ENCODE peak calls at places on chromosomes 6 and 20, in four cellular contexts. S is K562, H is H1, U is HepG2. T is an unnamed sample.

GRCh38 chr6:8321671-8322404 is 113.5 kb downstream of the SLC35B3 start:
- DNase-seq in U (no peak), H (no peak), S (no peak), T (no peak)

GRCh38 chr20:62739581-62740285 is 31.1 kb downstream of the NTSR1 start:
- DNase-seq in S (no peak), U (no peak), H (no peak), T (no peak)

GRCh38 chr20:9306521-9306920 is 207.9 kb upstream of the LAMP5 start:
- DNase-seq in H (no peak), S (no peak), U (peak; percentile 30), T (no peak)

GRCh38 chr6:2216794-2217383 is 28.5 kb downstream of the GMDS start:
- DNase-seq in S (no peak), H (no peak), U (no peak), T (no peak)

GRCh38 chr20:18188446-18188845 is 50.8 kb downstream of the KAT14 start:
- DNase-seq in U (no peak), S (no peak), H (no peak), T (no peak)

GRCh38 chr6:7939186-7939863 is 28.7 kb upstream of the TXNDC5 start:
- DNase-seq in H (no peak), S (no peak), U (no peak), T (no peak)

GRCh38 chr6:117200067-117200466 is 65.3 kb upstream of the VGLL2 start:
- DNase-seq in H (no peak), U (no peak), S (no peak), T (no peak)

GRCh38 chr6:35487653-35488516 is 9.0 kb downstream of the TEAD3 start:
- DNase-seq in H (peak; percentile 53), S (no peak), U (no peak), T (no peak)

GRCh38 chr6:2351807-2352431 is 106.5 kb upstream of the GMDS start:
- DNase-seq in H (no peak), S (no peak), U (no peak), T (no peak)

GRCh38 chr20:20860078-20860806 is 147.8 kb upstream of the RALGAPA2 start:
- DNase-seq in H (peak; percentile 99), S (peak; percentile 79), U (peak; percentile 87), T (peak; percentile 15)

GRCh38 chr6:117908246-117909107 is 1.4 kb downstream of the SLC35F1 start:
- DNase-seq in H (no peak), S (no peak), U (no peak), T (no peak)

GRCh38 chr6:135291288-135292116 is 110.4 kb downstream of the MYB start:
- DNase-seq in S (peak; percentile 64), U (peak; percentile 11), H (no peak), T (no peak)

GRCh38 chr20:4281258-4282055 is 266.1 kb upstream of the RNF24 start:
- DNase-seq in U (no peak), S (no peak), H (no peak), T (no peak)

GRCh38 chr20:46362931-46363872 is 43.2 kb downstream of the ELMO2 start:
- DNase-seq in U (no peak), H (no peak), S (no peak), T (peak; percentile 25)

GRCh38 chr6:79797912-79798311 is 149.4 kb downstream of the ELOVL4 start:
- DNase-seq in S (no peak), H (no peak), U (no peak), T (no peak)

GRCh38 chr6:38307730-38308129 is 332.0 kb downstream of the BTBD9 start:
- DNase-seq in H (no peak), S (no peak), U (no peak), T (peak; percentile 72)

GRCh38 chr6:132506869-132507813 is 5.8 kb downstream of the STX7 start:
- DNase-seq in U (no peak), S (no peak), H (no peak), T (no peak)

GRCh38 chr20:31857861-31858835 is 12.2 kb downstream of the DUSP15 start:
- DNase-seq in H (no peak), S (no peak), U (no peak), T (no peak)

GRCh38 chr6:167680605-167681149 is 146.0 kb upstream of the AFDN start:
- DNase-seq in S (no peak), U (no peak), H (no peak), T (no peak)

GRCh38 chr6:39209360-39209811 is 19.9 kb downstream of the KCNK5 start:
- DNase-seq in U (no peak), H (no peak), S (no peak), T (no peak)

GRCh38 chr6:43772571-43773049 is 2.6 kb downstream of the VEGFA start:
- DNase-seq in H (no peak), S (peak; percentile 65), U (peak; percentile 49), T (no peak)

GRCh38 chr6:43773050-43773956 is 3.3 kb downstream of the VEGFA start:
- DNase-seq in U (peak; percentile 64), S (peak; percentile 90), H (peak; percentile 74), T (no peak)

GRCh38 chr6:43770417-43771209 is 602 bp downstream of the VEGFA start:
- DNase-seq in U (peak; percentile 45), S (peak; percentile 87), H (peak; percentile 84), T (no peak)

GRCh38 chr6:43771210-43771857 is 1.3 kb downstream of the VEGFA start:
- DNase-seq in H (peak; percentile 66), S (peak; percentile 82), U (peak; percentile 79), T (no peak)

GRCh38 chr6:43771858-43772570 is 2.0 kb downstream of the VEGFA start:
- DNase-seq in S (peak; percentile 90), H (peak; percentile 78), U (peak; percentile 51), T (no peak)
- TF ChIP-seq POLR2AphosphoS5 in S (peak; percentile 13), H (no peak), U (no peak), T (no peak)

GRCh38 chr6:102571236-102571908 is 1177.9 kb downstream of the GRIK2 start:
- DNase-seq in S (no peak), U (no peak), H (no peak), T (no peak)
- TF ChIP-seq HDAC6 in S (no peak), U (no peak), H (no peak), T (no peak)

GRCh38 chr6:143449731-143450452 is 603 bp downstream of the ADAT2 start:
- DNase-seq in S (peak; percentile 71), U (peak; percentile 54), H (peak; percentile 55), T (peak; percentile 53)
- TF ChIP-seq POLR2AphosphoS5 in S (no peak), U (no peak), H (no peak), T (no peak)

GRCh38 chr6:21500894-21501293 is 92.7 kb upstream of the SOX4 start:
- DNase-seq in S (no peak), U (no peak), H (no peak), T (no peak)
- TF ChIP-seq HDAC6 in S (no peak), U (no peak), H (no peak), T (no peak)

GRCh38 chr6:126339796-126340750 is at the start of gene CENPW:
- DNase-seq in S (peak; percentile 97), H (peak; percentile 99), U (peak; percentile 88), T (peak; percentile 48)
- TF ChIP-seq POLR2AphosphoS5 in S (peak; percentile 89), H (peak; percentile 95), U (peak; percentile 84), T (peak; percentile 60)

GRCh38 chr20:60477958-60478357 is 519.7 kb downstream of the CDH26 start:
- DNase-seq in H (no peak), S (no peak), U (no peak), T (no peak)
- TF ChIP-seq HDAC6 in H (no peak), S (no peak), U (no peak), T (no peak)

GRCh38 chr20:49216991-49217578 is 2.1 kb upstream of the DDX27 start:
- DNase-seq in U (peak; percentile 96), S (peak; percentile 95), H (peak; percentile 98), T (peak; percentile 67)
- TF ChIP-seq POLR2AphosphoS5 in U (no peak), S (no peak), H (peak; percentile 38), T (no peak)

GRCh38 chr6:53499094-53499493 is 45.8 kb downstream of the GCLC start:
- DNase-seq in H (no peak), U (no peak), S (no peak), T (no peak)

GRCh38 chr6:53497905-53498304 is 47.0 kb downstream of the GCLC start:
- DNase-seq in U (no peak), S (no peak), H (no peak), T (no peak)

GRCh38 chr6:53495496-53495895 is 49.4 kb downstream of the GCLC start:
- DNase-seq in S (no peak), U (no peak), H (no peak), T (no peak)

GRCh38 chr6:53496100-53496499 is 48.8 kb downstream of the GCLC start:
- DNase-seq in U (no peak), S (no peak), H (no peak), T (no peak)

GRCh38 chr6:53496797-53497196 is 48.1 kb downstream of the GCLC start:
- DNase-seq in U (no peak), S (no peak), H (no peak), T (no peak)
- TF ChIP-seq HDAC6 in U (no peak), S (no peak), H (no peak), T (no peak)